ENCODE peak calls at places on chromosomes 13 and 19, in four cellular contexts. Y is HFF-Myc, M is foreskin fibroblast, Z is PC-3. P is an unnamed sample.

GRCh38 chr19:47378246-47378645 is 29.1 kb downstream of the DHX34 start:
- DNase-seq in Y (no peak), M (no peak), Z (no peak), P (no peak)

GRCh38 chr13:108850706-108851105 is 221.3 kb downstream of the MYO16 start:
- DNase-seq in Y (no peak), M (no peak), Z (no peak), P (no peak)

GRCh38 chr19:48656840-48657474 is 11.0 kb upstream of the CA11 start:
- DNase-seq in Y (peak; percentile 84), M (peak; percentile 93), Z (peak; percentile 20), P (peak; percentile 91)

GRCh38 chr13:110275931-110276552 is 30.9 kb downstream of the COL4A1 start:
- DNase-seq in Y (no peak), M (no peak), Z (no peak), P (peak; percentile 64)

GRCh38 chr19:40799558-40800338 is 757 bp downstream of the EGLN2 start:
- DNase-seq in Y (no peak), M (no peak), Z (no peak), P (no peak)

GRCh38 chr19:18436651-18437478 is 1.1 kb downstream of the ISYNA1 start:
- DNase-seq in Y (peak; percentile 70), M (peak; percentile 79), Z (peak; percentile 38), P (peak; percentile 96)

GRCh38 chr19:51166846-51167490 is 24.9 kb downstream of the SIGLEC7 start:
- DNase-seq in Y (no peak), M (no peak), Z (no peak), P (no peak)

GRCh38 chr13:28744091-28744536 is 25.3 kb upstream of the SLC46A3 start:
- DNase-seq in Y (no peak), M (peak; percentile 37), Z (peak; percentile 37), P (peak; percentile 70)

GRCh38 chr19:984165-984967 is at the start of gene WDR18:
- DNase-seq in Y (no peak), M (peak; percentile 80), Z (peak; percentile 89), P (peak; percentile 91)

GRCh38 chr13:101013245-101013644 is 338.6 kb upstream of the TMTC4 start:
- DNase-seq in Y (no peak), M (no peak), Z (peak; percentile 30), P (no peak)

GRCh38 chr19:1363599-1363998 is 20.1 kb upstream of the NDUFS7 start:
- DNase-seq in Y (no peak), M (no peak), Z (no peak), P (no peak)

GRCh38 chr13:67857581-67858310 is 627.6 kb upstream of the PCDH9 start:
- DNase-seq in Y (no peak), M (no peak), Z (no peak), P (no peak)

GRCh38 chr19:45526143-45526542 is 18.9 kb downstream of the VASP start:
- DNase-seq in Y (no peak), M (no peak), Z (peak; percentile 75), P (peak; percentile 72)

GRCh38 chr13:114118763-114119123 is 13.7 kb downstream of the RASA3 start:
- DNase-seq in Y (no peak), M (no peak), Z (peak; percentile 18), P (peak; percentile 65)

GRCh38 chr13:44198826-44199225 is 174.8 kb upstream of the SERP2 start:
- DNase-seq in Y (no peak), M (no peak), Z (peak; percentile 75), P (no peak)

GRCh38 chr13:113771709-113772331 is 12.8 kb downstream of the TMEM255B start:
- DNase-seq in Y (no peak), M (peak; percentile 47), Z (peak; percentile 78), P (peak; percentile 34)

GRCh38 chr13:28542804-28543203 is 47.9 kb upstream of the FLT1 start:
- DNase-seq in Y (no peak), M (no peak), Z (no peak), P (no peak)

GRCh38 chr13:78603240-78603947 is at the start of gene POU4F1:
- DNase-seq in Y (no peak), M (no peak), Z (no peak), P (no peak)

GRCh38 chr13:71249031-71249430 is 618.0 kb downstream of the DACH1 start:
- DNase-seq in Y (no peak), M (no peak), Z (peak; percentile 41), P (no peak)

DNA sequence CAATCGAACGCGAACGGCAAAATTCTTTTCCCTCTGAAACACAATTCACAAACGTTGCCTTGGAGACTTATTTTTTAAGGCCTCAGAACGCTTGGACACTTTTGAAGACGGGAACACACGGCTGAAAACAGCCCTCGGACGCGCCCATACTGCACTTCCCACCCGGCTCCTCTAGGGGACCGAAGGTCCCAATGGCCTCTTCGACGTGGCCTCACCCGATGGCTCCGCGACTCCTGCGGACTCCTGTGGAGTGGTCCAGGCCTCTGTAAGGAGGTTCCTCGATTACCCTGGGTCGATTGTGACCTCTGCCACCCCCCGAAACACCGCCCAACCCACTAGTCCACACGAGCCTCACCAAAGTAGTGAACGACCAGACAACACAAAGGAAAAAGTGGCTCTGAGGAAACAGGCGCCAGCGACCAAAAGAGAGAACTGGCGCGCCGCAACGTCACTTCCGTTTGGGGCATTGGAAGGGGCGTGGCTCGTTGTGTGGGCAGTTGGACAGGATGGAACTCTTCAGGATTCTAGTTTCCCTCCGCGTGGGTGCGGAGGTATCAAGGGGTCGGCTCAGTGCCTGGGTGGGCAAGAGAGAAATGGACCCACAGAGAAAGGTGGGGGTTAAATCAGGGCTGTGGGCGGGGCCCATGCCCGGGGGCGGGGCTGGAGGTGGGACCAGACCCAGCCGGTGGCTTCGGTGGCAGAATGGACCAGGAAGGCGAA is at the start of gene ZNF560:
- DNase-seq in Y (no peak), M (peak; percentile 37), Z (no peak), P (peak; percentile 67)
- TF ChIP-seq CTCF in Y (peak; percentile 18), M (peak; percentile 9), Z (no peak), P (peak; percentile 56)

DNA sequence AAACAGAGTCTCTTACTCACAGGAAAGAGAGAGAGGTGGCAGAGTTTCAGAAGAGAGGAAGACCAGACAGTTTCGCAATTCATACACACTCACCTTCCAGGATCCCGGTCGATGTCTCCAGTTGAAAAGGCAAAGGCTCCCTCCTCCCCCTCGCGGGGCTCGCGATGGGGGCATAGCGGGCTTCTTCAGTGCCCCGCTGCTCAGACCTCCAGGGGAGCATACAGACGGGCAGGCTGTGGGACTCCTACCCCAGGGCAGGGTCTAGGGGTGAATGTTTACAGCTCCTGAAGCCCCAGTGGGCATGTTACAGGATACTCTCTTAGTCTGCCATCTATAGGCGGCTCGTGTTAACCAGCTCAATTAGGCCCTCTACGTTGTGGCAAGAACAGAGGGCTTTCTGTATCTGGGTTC is 139.2 kb downstream of the SLITRK5 start:
- DNase-seq in Y (no peak), M (no peak), Z (peak; percentile 62), P (no peak)
- H3K4me3 ChIP-seq in Y (no peak overlapping the region), M (no peak overlapping the region), Z (peak overlapping the region; percentile 72), P (no peak overlapping the region)

GRCh38 chr19:11225172-11225571 is 14.2 kb upstream of the ANGPTL8 start:
- DNase-seq in Y (no peak), M (no peak), Z (no peak), P (no peak)

GRCh38 chr19:11225815-11226214 is 13.6 kb upstream of the ANGPTL8 start:
- DNase-seq in Y (no peak), M (no peak), Z (no peak), P (no peak)

GRCh38 chr19:11226716-11227166 is 12.7 kb upstream of the ANGPTL8 start:
- DNase-seq in Y (no peak), M (no peak), Z (no peak), P (no peak)

GRCh38 chr19:11224429-11224828 is 15.0 kb upstream of the ANGPTL8 start:
- DNase-seq in Y (no peak), M (no peak), Z (no peak), P (no peak)

DNA sequence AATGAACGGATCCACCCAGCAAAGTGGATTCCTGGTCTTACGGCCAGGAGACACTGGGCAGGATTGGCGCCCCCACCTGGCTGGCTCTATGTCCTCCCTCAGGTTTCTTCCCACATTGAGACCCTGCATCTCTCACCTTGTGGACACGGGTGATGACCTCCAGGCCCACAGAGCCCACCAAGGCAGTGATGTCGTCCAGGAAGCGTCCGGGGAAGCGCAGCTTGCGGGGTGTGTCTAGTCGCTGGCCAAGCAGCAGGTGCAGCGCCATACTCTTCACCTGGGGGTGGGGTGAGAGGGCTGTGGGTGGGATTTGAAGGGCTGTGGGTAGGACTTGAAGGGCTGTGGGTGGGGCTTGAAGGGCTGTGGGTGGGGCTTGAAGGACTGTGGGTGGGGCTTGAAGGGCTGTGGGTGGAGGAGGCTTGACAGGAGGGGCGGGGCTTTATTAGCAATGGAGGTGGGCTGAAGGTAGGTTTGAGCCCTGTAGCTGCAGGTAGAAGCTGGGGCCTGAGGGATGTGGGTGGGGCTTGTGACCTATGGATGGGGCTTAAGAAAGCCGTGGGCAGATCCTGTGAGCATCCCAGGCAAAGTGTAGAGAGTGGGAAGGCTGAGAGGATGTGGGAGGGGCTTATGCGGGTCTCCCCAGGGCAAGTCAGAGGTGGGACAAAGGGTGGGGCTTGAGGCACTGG is 12.1 kb upstream of the ANGPTL8 start:
- DNase-seq in Y (no peak), M (no peak), Z (peak; percentile 42), P (no peak)
- TF ChIP-seq CTCF in Y (peak; percentile 33), M (no peak), Z (peak; percentile 75), P (peak; percentile 6)

GRCh38 chr19:11356074-11356397 is 804 bp downstream of the PLPPR2 start:
- DNase-seq in Y (no peak), M (no peak), Z (no peak), P (no peak)
- H3K4me3 ChIP-seq in Y (peak overlapping the region; percentile 48), M (peak overlapping the region; percentile 98), Z (peak overlapping the region; percentile 90), P (peak overlapping the region; percentile 70)

GRCh38 chr13:81488021-81488420 is 1147.1 kb upstream of the SPRY2 start:
- DNase-seq in Y (no peak), M (no peak), Z (no peak), P (peak; percentile 34)

GRCh38 chr13:81493144-81493543 is 1152.2 kb upstream of the SPRY2 start:
- DNase-seq in Y (no peak), M (no peak), Z (no peak), P (no peak)

GRCh38 chr13:81487151-81487550 is 1146.2 kb upstream of the SPRY2 start:
- DNase-seq in Y (no peak), M (no peak), Z (peak; percentile 61), P (peak; percentile 6)
- TF ChIP-seq CTCF in Y (peak; percentile 3), M (no peak), Z (peak; percentile 55), P (no peak)

GRCh38 chr19:17406887-17407196 is 1.4 kb upstream of the BST2 start:
- DNase-seq in Y (no peak), M (no peak), Z (no peak), P (no peak)
- H3K4me3 ChIP-seq in Y (no peak overlapping the region), M (no peak overlapping the region), Z (no peak overlapping the region), P (no peak overlapping the region)

DNA sequence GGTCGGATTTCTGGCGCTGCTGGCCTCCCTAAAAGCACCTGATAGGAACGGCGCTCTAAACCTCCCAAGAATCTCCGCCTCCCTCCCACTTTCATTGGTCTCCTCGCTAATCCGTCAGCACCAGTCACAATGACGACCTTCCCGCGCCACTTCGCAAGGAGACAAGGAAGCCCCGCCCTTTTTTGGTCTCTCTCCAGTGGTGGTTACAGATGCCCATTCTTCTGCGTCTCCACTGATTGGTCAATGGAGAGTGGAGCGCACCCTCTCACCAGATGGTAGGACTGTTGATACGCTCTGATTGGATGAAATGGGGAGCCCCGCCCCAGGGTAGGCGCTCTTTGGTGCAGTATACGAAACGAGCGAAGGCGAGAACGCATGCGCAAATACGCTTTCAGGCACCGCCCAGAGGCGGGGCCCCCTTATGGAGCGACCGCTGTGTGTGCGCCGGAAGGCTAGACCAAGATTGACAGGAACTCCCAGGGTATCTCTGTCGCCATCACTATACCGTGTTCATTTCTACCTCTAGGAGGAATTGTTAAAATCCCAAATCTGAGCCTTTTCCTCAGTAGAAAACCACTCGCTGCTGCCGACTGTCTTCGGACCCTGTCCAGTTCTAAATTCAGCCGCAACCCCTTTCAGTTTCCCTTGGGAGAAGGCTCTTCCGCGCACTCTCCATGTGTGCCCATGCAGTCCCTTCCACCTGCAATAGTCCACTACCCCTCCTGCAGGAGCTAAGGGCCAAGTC is 617 bp upstream of the HNRNPL start:
- DNase-seq in Y (peak; percentile 100), M (peak; percentile 100), Z (peak; percentile 99), P (peak; percentile 100)
- TF ChIP-seq CTCF in Y (no peak), M (no peak), Z (no peak), P (no peak)

GRCh38 chr19:39138221-39139211 is 12.9 kb downstream of the PAK4 start:
- DNase-seq in Y (no peak), M (no peak), Z (no peak), P (no peak)
- H3K4me3 ChIP-seq in Y (no peak overlapping the region), M (no peak overlapping the region), Z (no peak overlapping the region), P (no peak overlapping the region)

P was measured in cardiac fibroblast.